ENCODE peak calls at places on chromosomes 3 and 15, in six cellular contexts. W is tibial nerve, F is adrenal gland, D is mucosa of descending colon, Q is right atrium auricular region, K is dorsolateral prefrontal cortex. U is an unnamed sample.

GRCh38 chr15:69758291-69758771 is 305.7 kb downstream of the RPLP1 start:
- DNase-seq in W (no peak), F (no peak), D (no peak), K (no peak), Q (no peak), U (no peak)

GRCh38 chr15:89714775-89715174 is 24.2 kb downstream of the WDR93 start:
- DNase-seq in K (no peak), F (no peak), D (no peak), Q (no peak), W (no peak), U (no peak)

GRCh38 chr15:71940004-71940588 is 129.7 kb downstream of the NR2E3 start:
- DNase-seq in Q (no peak), D (no peak), K (no peak), W (no peak), F (no peak), U (no peak)

GRCh38 chr3:71062920-71063767 is 520.4 kb downstream of the FOXP1 start:
- DNase-seq in Q (no peak), K (no peak), F (no peak), D (no peak), W (no peak), U (no peak)

GRCh38 chr15:66440501-66440900 is 53.8 kb downstream of the MAP2K1 start:
- DNase-seq in F (no peak), K (no peak), D (no peak), W (no peak), Q (no peak), U (no peak)

GRCh38 chr3:42347928-42348327 is 62.5 kb downstream of the LYZL4 start:
- DNase-seq in D (no peak), Q (no peak), F (no peak), K (no peak), W (no peak), U (no peak)

GRCh38 chr3:17158941-17159682 is 274.4 kb downstream of the PLCL2 start:
- DNase-seq in F (peak; percentile 49), W (no peak), D (no peak), K (peak; percentile 45), Q (no peak), U (no peak)

GRCh38 chr3:50189274-50189673 is 2.1 kb upstream of the GNAT1 start:
- DNase-seq in D (no peak), Q (peak; percentile 76), W (peak; percentile 47), K (peak; percentile 74), F (peak; percentile 81), U (peak; percentile 55)

GRCh38 chr3:69020424-69020823 is 6.9 kb upstream of the EOGT start:
- DNase-seq in K (no peak), D (no peak), W (no peak), Q (no peak), F (no peak), U (no peak)

GRCh38 chr15:40939909-40940801 is 11.0 kb downstream of the DLL4 start:
- DNase-seq in D (no peak), Q (peak; percentile 68), F (no peak), W (no peak), K (no peak), U (no peak)

GRCh38 chr3:65734382-65734781 is 304.3 kb downstream of the MAGI1 start:
- DNase-seq in F (no peak), W (no peak), K (no peak), Q (no peak), D (no peak), U (no peak)

GRCh38 chr15:81298606-81299005 is 25.3 kb downstream of the STARD5 start:
- DNase-seq in D (no peak), W (no peak), Q (no peak), F (no peak), K (no peak), U (no peak)

GRCh38 chr15:31258260-31258659 is 68.4 kb upstream of the KLF13 start:
- DNase-seq in Q (no peak), W (no peak), K (no peak), F (no peak), D (no peak), U (no peak)

GRCh38 chr15:52280326-52281084 is 15.1 kb downstream of the MYO5C start:
- DNase-seq in D (no peak), K (no peak), F (no peak), W (no peak), Q (no peak), U (no peak)

GRCh38 chr3:20141841-20142240 is 44.2 kb downstream of the SGO1 start:
- DNase-seq in D (no peak), Q (no peak), W (peak; percentile 29), K (peak; percentile 31), F (no peak), U (no peak)

GRCh38 chr3:133965033-133965570 is 64.6 kb downstream of the SLCO2A1 start:
- DNase-seq in F (no peak), W (no peak), Q (no peak), K (no peak), D (no peak), U (no peak)

GRCh38 chr3:121698513-121698912 is 37.8 kb upstream of the HCLS1 start:
- DNase-seq in F (no peak), Q (no peak), K (no peak), W (no peak), D (no peak), U (no peak)

GRCh38 chr3:168250415-168250861 is 154.7 kb upstream of the GOLIM4 start:
- DNase-seq in F (no peak), D (no peak), W (no peak), K (no peak), Q (no peak), U (no peak)

GRCh38 chr3:100533176-100533575 is 40.8 kb downstream of the TMEM45A start:
- DNase-seq in K (no peak), Q (no peak), D (no peak), F (no peak), W (no peak), U (peak; percentile 81)

GRCh38 chr3:113747719-113748046 is 848 bp downstream of the ATP6V1A start:
- DNase-seq in K (no peak), Q (no peak), W (no peak), F (no peak), D (no peak), U (no peak)

GRCh38 chr3:112775011-112775742 is 71.5 kb downstream of the CD200R1L start:
- DNase-seq in K (no peak), F (no peak), Q (peak; percentile 75), W (no peak), D (no peak), U (no peak)

GRCh38 chr15:73809728-73810501 is 56.8 kb upstream of the INSYN1 start:
- DNase-seq in D (no peak), W (no peak), F (no peak), Q (peak; percentile 63), K (peak; percentile 61), U (no peak)

GRCh38 chr3:98705212-98705611 is 57.9 kb upstream of the ST3GAL6 start:
- DNase-seq in K (no peak), W (no peak), D (no peak), Q (no peak), F (no peak), U (no peak)

GRCh38 chr15:65583701-65584100 is 27.2 kb downstream of the INTS14 start:
- DNase-seq in D (no peak), Q (no peak), F (no peak), K (no peak), W (no peak), U (no peak)

GRCh38 chr15:31263751-31264533 is 62.7 kb upstream of the KLF13 start:
- DNase-seq in D (peak; percentile 91), F (peak; percentile 72), K (peak; percentile 20), Q (peak; percentile 74), W (no peak), U (no peak)

GRCh38 chr3:115512565-115513410 is 110.5 kb upstream of the GAP43 start:
- DNase-seq in F (peak; percentile 30), K (peak; percentile 49), Q (no peak), D (no peak), W (no peak), U (no peak)

GRCh38 chr3:115517457-115518050 is 105.8 kb upstream of the GAP43 start:
- DNase-seq in W (no peak), D (no peak), Q (no peak), K (no peak), F (no peak), U (no peak)

GRCh38 chr3:115518100-115518852 is 105.0 kb upstream of the GAP43 start:
- DNase-seq in W (no peak), F (peak; percentile 54), K (peak; percentile 12), Q (peak; percentile 79), D (no peak), U (peak; percentile 35)

GRCh38 chr3:115513411-115513800 is 109.9 kb upstream of the GAP43 start:
- DNase-seq in F (peak; percentile 24), D (no peak), W (no peak), Q (no peak), K (no peak), U (no peak)
- H3K4me3 ChIP-seq in F (no peak overlapping the region), D (no peak overlapping the region), W (peak overlapping the region; percentile 47), Q (peak overlapping the region; percentile 47), K (peak overlapping the region; percentile 66), U (peak overlapping the region; percentile 47)

GRCh38 chr15:99104788-99105515 is at the start of gene SYNM:
- DNase-seq in D (peak; percentile 70), K (peak; percentile 77), Q (peak; percentile 77), F (peak; percentile 90), W (peak; percentile 58), U (no peak)
- TF ChIP-seq CTCF in D (peak; percentile 62), K (peak; percentile 89), Q (peak; percentile 94), F (peak; percentile 95), W (peak; percentile 93), U (peak; percentile 43)

GRCh38 chr3:53163459-53164387 is 2.7 kb downstream of the PRKCD start:
- DNase-seq in Q (no peak), K (no peak), D (no peak), W (no peak), F (no peak), U (no peak)
- H3K4me3 ChIP-seq in Q (no peak overlapping the region), K (peak overlapping the region; percentile 75), D (no peak overlapping the region), W (no peak overlapping the region), F (no peak overlapping the region), U (no peak overlapping the region)

GRCh38 chr3:45321607-45322391 is 66.6 kb upstream of the LARS2 start:
- DNase-seq in Q (no peak), D (no peak), F (no peak), K (no peak), W (no peak), U (no peak)
- TF ChIP-seq CTCF in Q (no peak), D (no peak), F (no peak), K (no peak), W (no peak), U (no peak)

GRCh38 chr3:129344540-129345220 is 66.0 kb downstream of the HMCES start:
- DNase-seq in W (no peak), Q (no peak), F (no peak), D (peak; percentile 48), K (no peak), U (no peak)
- H3K4me3 ChIP-seq in W (no peak overlapping the region), Q (no peak overlapping the region), F (no peak overlapping the region), D (no peak overlapping the region), K (no peak overlapping the region), U (no peak overlapping the region)

U was measured in AG09309.